ENCODE peak calls at places on chromosomes 7 and 10, in eight cellular contexts. R is WTC11, W is HCT116, G is A549, V is SK-N-SH, F is HepG2, H is endothelial cell of umbilical vein, E is H1. S is an unnamed sample.

GRCh38 chr10:77967611-77968022 is 41.1 kb upstream of the DLG5 start:
- DNase-seq in R (no peak), W (no peak), G (no peak), V (peak; percentile 47), F (peak; percentile 78), H (no peak), E (no peak), S (no peak)

GRCh38 chr7:100584046-100584676 is 1.8 kb downstream of the LRCH4 start:
- DNase-seq in R (no peak), W (no peak), G (no peak), V (no peak), F (no peak), H (no peak), E (no peak), S (peak; percentile 83)

GRCh38 chr10:82150123-82150900 is 275.3 kb downstream of the NRG3 start:
- DNase-seq in R (peak; percentile 91), W (no peak), G (no peak), V (peak; percentile 32), F (no peak), H (peak; percentile 25), E (peak; percentile 83), S (peak; percentile 42)

GRCh38 chr10:95475827-95476481 is 85.2 kb downstream of the SORBS1 start:
- DNase-seq in R (no peak), W (no peak), G (no peak), V (no peak), F (peak; percentile 94), H (no peak), E (no peak), S (no peak)

GRCh38 chr10:3785849-3786290 is 861 bp upstream of the KLF6 start:
- DNase-seq in R (peak; percentile 30), W (no peak), G (no peak), V (peak; percentile 67), F (no peak), H (peak; percentile 60), E (no peak), S (no peak)

GRCh38 chr7:75808106-75808505 is 5.5 kb downstream of the CCL24 start:
- DNase-seq in R (no peak), W (no peak), G (no peak), V (no peak), F (no peak), H (no peak), E (no peak), S (no peak)

GRCh38 chr7:76356823-76357222 is 2.0 kb downstream of the YWHAG start:
- DNase-seq in R (no peak), W (no peak), G (no peak), V (peak; percentile 57), F (no peak), H (peak; percentile 59), E (no peak), S (peak; percentile 42)

GRCh38 chr7:69939317-69939716 is 341.0 kb downstream of the AUTS2 start:
- DNase-seq in R (no peak), W (no peak), G (no peak), V (no peak), F (no peak), H (no peak), E (no peak), S (no peak)

GRCh38 chr10:31618541-31619291 is 299.7 kb downstream of the ZEB1 start:
- DNase-seq in R (no peak), W (no peak), G (no peak), V (no peak), F (no peak), H (no peak), E (no peak), S (no peak)
- TF ChIP-seq CTCF in R (no peak), W (no peak), G (no peak), V (no peak), F (no peak), H (no peak), E (no peak), S (no peak)

GRCh38 chr10:30705086-30705624 is 75.6 kb upstream of the LYZL2 start:
- DNase-seq in R (no peak), W (no peak), G (no peak), V (no peak), F (no peak), H (no peak), E (no peak), S (peak; percentile 26)

GRCh38 chr10:30704016-30704600 is 74.6 kb upstream of the LYZL2 start:
- DNase-seq in R (no peak), W (no peak), G (no peak), V (no peak), F (no peak), H (no peak), E (no peak), S (no peak)

GRCh38 chr10:30708234-30708633 is 78.7 kb upstream of the LYZL2 start:
- DNase-seq in R (no peak), W (no peak), G (no peak), V (no peak), F (no peak), H (no peak), E (no peak), S (no peak)

GRCh38 chr10:30702860-30703259 is 73.3 kb upstream of the LYZL2 start:
- DNase-seq in R (no peak), W (no peak), G (no peak), V (no peak), F (no peak), H (no peak), E (no peak), S (no peak)

DNA sequence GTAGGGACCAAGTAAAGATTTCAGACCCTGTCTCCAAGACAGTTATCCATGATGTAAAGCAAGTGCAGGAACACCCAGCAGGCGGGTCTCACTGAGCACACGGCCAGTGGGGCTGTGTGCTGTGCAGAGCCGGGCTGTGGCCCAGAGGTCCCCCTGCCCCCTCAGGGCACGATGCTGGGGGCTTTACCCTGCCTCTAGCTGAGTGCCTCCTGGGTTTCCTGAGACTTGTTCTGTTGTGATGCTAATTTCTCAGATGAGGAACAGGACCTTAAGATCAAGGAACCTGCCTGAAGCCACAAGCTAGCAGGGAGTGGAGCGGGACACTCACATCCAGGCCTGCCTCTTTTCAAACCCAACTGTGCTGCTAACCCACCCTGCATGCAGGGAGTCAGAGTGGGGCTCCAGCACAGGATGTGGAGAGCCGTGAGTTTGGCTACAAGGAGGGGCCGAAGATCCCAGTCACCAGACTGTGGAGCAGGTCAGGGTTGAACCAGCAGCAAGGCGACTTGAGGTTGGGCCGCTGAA is 76.1 kb upstream of the LYZL2 start:
- DNase-seq in R (no peak), W (no peak), G (no peak), V (peak; percentile 15), F (no peak), H (no peak), E (no peak), S (peak; percentile 11)
- TF ChIP-seq MAX in R (no peak), W (no peak), G (no peak), V (no peak), F (no peak), H (no peak), E (no peak), S (no peak)

GRCh38 chr10:131731780-131732630 is 168.8 kb upstream of the PPP2R2D start:
- DNase-seq in R (no peak), W (no peak), G (no peak), V (no peak), F (no peak), H (no peak), E (no peak), S (no peak)

GRCh38 chr10:131729361-131729760 is 171.4 kb upstream of the PPP2R2D start:
- DNase-seq in R (no peak), W (no peak), G (no peak), V (peak; percentile 17), F (no peak), H (no peak), E (no peak), S (no peak)

GRCh38 chr10:131732631-131733127 is 168.1 kb upstream of the PPP2R2D start:
- DNase-seq in R (no peak), W (no peak), G (no peak), V (no peak), F (peak; percentile 16), H (no peak), E (no peak), S (no peak)

GRCh38 chr10:131729938-131730660 is 170.7 kb upstream of the PPP2R2D start:
- DNase-seq in R (no peak), W (no peak), G (no peak), V (no peak), F (no peak), H (no peak), E (no peak), S (no peak)

GRCh38 chr10:131730771-131731497 is 169.9 kb upstream of the PPP2R2D start:
- DNase-seq in R (no peak), W (no peak), G (no peak), V (peak; percentile 6), F (no peak), H (no peak), E (no peak), S (no peak)
- TF ChIP-seq CTCF in R (no peak), W (no peak), G (no peak), V (no peak), F (no peak), H (no peak), E (no peak), S (no peak)

GRCh38 chr7:94059747-94060146 is 55.6 kb upstream of the BET1 start:
- DNase-seq in R (no peak), W (no peak), G (no peak), V (no peak), F (no peak), H (no peak), E (no peak), S (peak; percentile 69)

GRCh38 chr7:94056796-94057207 is 52.6 kb upstream of the BET1 start:
- DNase-seq in R (no peak), W (no peak), G (no peak), V (no peak), F (no peak), H (no peak), E (peak; percentile 21), S (peak; percentile 84)

GRCh38 chr7:94055963-94056362 is 51.8 kb upstream of the BET1 start:
- DNase-seq in R (no peak), W (no peak), G (no peak), V (no peak), F (no peak), H (no peak), E (no peak), S (no peak)

GRCh38 chr7:94060772-94061171 is 56.6 kb upstream of the BET1 start:
- DNase-seq in R (no peak), W (no peak), G (no peak), V (no peak), F (no peak), H (no peak), E (no peak), S (no peak)

DNA sequence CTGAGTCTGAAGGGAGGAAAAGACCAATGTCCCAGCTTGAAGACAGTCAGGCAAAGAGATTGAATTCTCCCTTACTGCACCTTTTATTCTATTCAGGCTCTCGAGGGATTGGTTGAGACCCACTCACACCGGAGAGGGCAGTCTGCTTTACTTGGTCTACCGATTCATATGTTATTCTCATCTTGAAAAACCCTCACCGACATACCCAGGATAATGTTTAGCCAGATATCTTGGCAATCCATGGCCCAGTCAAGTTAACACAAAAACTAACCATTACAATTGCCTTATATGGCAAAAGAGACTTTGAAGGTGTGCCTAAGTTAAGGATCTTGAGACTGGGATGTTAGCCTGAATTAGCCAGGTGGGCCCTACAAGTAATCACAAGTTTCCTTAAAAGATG is 53.8 kb upstream of the BET1 start:
- DNase-seq in R (no peak), W (no peak), G (no peak), V (no peak), F (no peak), H (no peak), E (no peak), S (no peak)
- TF ChIP-seq MAX in R (no peak), W (no peak), G (no peak), V (no peak), F (no peak), H (no peak), E (no peak), S (no peak)

S was measured in NB4.